ENCODE peak calls at places on chromosomes 16 and 17, in five cellular contexts. R is MM.1S; D is IMR-90; H is CD8-positive, alpha-beta memory T cell; W is SK-N-SH. K is an unnamed sample.

GRCh38 chr16:81610144-81610842 is 165.7 kb downstream of the CMIP start:
- DNase-seq in H (no peak), D (peak; percentile 84), R (no peak), W (peak; percentile 87), K (no peak)

GRCh38 chr16:71626018-71626857 is at the start of gene MARVELD3:
- DNase-seq in W (peak; percentile 69), D (no peak), R (peak; percentile 78), H (peak; percentile 12), K (peak; percentile 23)

GRCh38 chr16:89273741-89274472 is 56.4 kb downstream of the ZNF778 start:
- DNase-seq in R (no peak), D (no peak), W (no peak), H (no peak), K (no peak)

GRCh38 chr16:69150146-69150865 is 17.9 kb downstream of the UTP4 start:
- DNase-seq in W (peak; percentile 67), D (peak; percentile 81), R (peak; percentile 58), H (peak; percentile 55), K (peak; percentile 76)

GRCh38 chr17:1362964-1363363 is 37.1 kb downstream of the YWHAE start:
- DNase-seq in R (peak; percentile 33), W (no peak), H (no peak), D (no peak), K (no peak)

GRCh38 chr17:75688209-75688771 is 21.2 kb downstream of the SAP30BP start:
- DNase-seq in H (no peak), W (no peak), D (no peak), R (no peak), K (no peak)

GRCh38 chr17:43579570-43580140 is 33.5 kb upstream of the ETV4 start:
- DNase-seq in W (no peak), H (no peak), D (peak; percentile 95), R (no peak), K (no peak)

GRCh38 chr16:29315916-29316517 is 90.5 kb downstream of the NPIPB11 start:
- DNase-seq in H (no peak), R (peak; percentile 6), W (peak; percentile 71), D (no peak), K (no peak)

GRCh38 chr16:69827527-69827926 is 65.4 kb downstream of the WWP2 start:
- DNase-seq in W (peak; percentile 76), D (no peak), R (no peak), H (no peak), K (no peak)

GRCh38 chr17:16108858-16109257 is 106.5 kb downstream of the NCOR1 start:
- DNase-seq in H (no peak), D (no peak), R (no peak), W (no peak), K (no peak)

GRCh38 chr16:30185683-30186421 is 2.5 kb downstream of the CORO1A start:
- DNase-seq in W (peak; percentile 30), D (no peak), R (peak; percentile 78), H (peak; percentile 91), K (peak; percentile 91)

GRCh38 chr16:48030926-48031325 is 124.9 kb downstream of the ABCC12 start:
- DNase-seq in D (no peak), W (no peak), R (no peak), H (no peak), K (no peak)

GRCh38 chr17:34782271-34782670 is 179.0 kb downstream of the CCT6B start:
- DNase-seq in W (peak; percentile 76), H (no peak), R (no peak), D (no peak), K (no peak)

GRCh38 chr17:50480142-50480764 is 1.6 kb downstream of the RSAD1 start:
- DNase-seq in R (no peak), D (no peak), H (no peak), W (no peak), K (no peak)

GRCh38 chr17:50481648-50482047 is 3.0 kb downstream of the RSAD1 start:
- DNase-seq in H (no peak), W (no peak), D (no peak), R (no peak), K (no peak)

GRCh38 chr17:50479522-50480141 is 972 bp downstream of the RSAD1 start:
- DNase-seq in R (peak; percentile 86), D (peak; percentile 78), H (peak; percentile 53), W (peak; percentile 95), K (peak; percentile 63)

GRCh38 chr17:50482110-50482509 is 3.5 kb downstream of the RSAD1 start:
- DNase-seq in W (no peak), H (no peak), D (no peak), R (no peak), K (no peak)

DNA sequence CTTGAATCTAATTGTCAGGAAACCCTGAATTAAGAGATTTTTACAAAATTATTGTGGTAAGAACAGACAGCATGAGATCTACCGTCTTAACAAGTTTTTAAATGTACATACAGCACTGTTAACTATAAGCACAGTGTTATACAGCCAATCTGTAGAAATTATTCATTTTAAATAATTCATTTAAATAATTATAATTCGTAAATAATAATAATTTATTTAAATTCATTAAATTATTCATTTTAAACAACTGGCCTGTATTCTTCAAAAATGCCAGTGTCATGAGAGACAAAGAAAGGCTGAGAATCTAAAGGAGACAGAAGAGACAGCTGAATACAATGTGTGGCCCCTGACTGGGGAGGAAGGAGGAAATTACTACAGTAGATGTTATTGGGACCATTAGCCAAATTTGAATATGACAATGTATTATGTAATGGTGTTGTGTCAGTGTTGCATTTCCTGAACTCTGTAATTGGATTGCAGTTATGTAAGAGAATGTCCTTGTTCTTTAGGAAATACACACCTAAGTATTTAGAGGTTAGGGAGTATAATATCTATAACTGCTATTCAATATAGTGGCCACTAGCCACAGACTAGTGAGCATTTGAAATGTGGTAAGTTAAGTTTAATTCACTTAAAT is 2.3 kb downstream of the RSAD1 start:
- DNase-seq in W (no peak), H (no peak), R (no peak), D (no peak), K (no peak)
- H3K27ac ChIP-seq in W (no peak overlapping the region), H (no peak overlapping the region), R (no peak overlapping the region), D (no peak overlapping the region), K (no peak overlapping the region)

DNA sequence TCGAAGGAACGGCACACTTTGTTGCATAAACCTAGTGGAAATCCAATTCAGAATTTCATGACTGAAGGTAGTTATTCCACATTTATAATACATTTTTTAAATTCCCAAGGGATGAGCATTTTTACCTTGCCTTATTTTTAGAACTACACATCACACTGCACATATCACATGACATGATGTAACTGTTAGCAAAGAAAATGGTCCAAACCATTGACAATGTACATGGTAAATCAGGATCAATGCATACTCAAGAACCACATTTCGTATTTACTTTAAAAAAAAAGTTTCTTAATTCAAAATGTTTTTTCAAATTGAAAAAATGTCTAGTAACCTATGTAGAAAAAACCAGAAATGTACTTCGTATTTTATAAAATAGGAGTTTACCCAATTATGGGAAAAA is 2.5 kb downstream of the KANSL1 start:
- DNase-seq in D (peak; percentile 11), H (no peak), R (no peak), W (no peak), K (no peak)
- H3K4me1 ChIP-seq in D (peaks cover 6% of the 10 kb centered on the region), H (peaks cover 66% of the 10 kb centered on the region), R (peaks cover 27% of the 10 kb centered on the region), W (peaks cover 14% of the 10 kb centered on the region), K (peaks cover 80% of the 10 kb centered on the region)

DNA sequence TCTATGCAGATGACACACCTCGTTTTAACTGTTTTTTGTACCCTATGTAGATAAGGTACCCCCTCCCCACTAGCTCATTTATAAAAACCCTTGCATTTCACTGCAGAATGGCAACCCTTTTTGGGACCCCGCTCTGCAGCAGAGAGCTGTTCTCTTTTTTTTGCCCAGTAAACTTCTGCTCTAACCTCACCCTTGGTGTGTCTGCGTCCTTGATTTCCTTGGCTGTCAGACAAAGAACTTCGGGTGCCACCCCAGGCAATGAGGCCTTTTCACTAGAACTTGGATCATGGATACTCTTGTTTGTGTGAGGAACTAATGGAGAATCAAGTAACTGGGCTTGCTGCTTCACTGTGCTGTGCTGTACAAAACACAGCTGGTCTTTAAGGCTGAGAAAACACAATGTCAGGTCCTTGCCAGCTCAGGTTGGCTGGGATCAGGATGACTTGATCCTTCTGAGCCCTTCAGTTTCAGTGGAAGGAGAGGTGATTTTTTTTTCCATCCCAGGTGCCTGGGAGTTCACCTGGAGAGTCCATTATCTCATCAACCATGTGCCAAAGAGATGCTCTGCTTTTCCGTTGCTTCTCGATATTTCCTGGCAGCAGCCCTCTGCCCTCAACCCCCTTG is 133.1 kb upstream of the FAM20A start:
- DNase-seq in H (no peak), D (no peak), R (no peak), W (no peak), K (no peak)
- H3K27ac ChIP-seq in H (no peak overlapping the region), D (no peak overlapping the region), R (no peak overlapping the region), W (no peak overlapping the region), K (no peak overlapping the region)

GRCh38 chr16:66921758-66922450 is 3.2 kb upstream of the CDH16 start:
- DNase-seq in W (no peak), R (no peak), H (no peak), D (no peak), K (no peak)
- H3K4me1 ChIP-seq in W (no peaks in the 10 kb centered on the region), R (no peaks in the 10 kb centered on the region), H (no peaks in the 10 kb centered on the region), D (peaks cover 11% of the 10 kb centered on the region), K (peaks cover 15% of the 10 kb centered on the region)

DNA sequence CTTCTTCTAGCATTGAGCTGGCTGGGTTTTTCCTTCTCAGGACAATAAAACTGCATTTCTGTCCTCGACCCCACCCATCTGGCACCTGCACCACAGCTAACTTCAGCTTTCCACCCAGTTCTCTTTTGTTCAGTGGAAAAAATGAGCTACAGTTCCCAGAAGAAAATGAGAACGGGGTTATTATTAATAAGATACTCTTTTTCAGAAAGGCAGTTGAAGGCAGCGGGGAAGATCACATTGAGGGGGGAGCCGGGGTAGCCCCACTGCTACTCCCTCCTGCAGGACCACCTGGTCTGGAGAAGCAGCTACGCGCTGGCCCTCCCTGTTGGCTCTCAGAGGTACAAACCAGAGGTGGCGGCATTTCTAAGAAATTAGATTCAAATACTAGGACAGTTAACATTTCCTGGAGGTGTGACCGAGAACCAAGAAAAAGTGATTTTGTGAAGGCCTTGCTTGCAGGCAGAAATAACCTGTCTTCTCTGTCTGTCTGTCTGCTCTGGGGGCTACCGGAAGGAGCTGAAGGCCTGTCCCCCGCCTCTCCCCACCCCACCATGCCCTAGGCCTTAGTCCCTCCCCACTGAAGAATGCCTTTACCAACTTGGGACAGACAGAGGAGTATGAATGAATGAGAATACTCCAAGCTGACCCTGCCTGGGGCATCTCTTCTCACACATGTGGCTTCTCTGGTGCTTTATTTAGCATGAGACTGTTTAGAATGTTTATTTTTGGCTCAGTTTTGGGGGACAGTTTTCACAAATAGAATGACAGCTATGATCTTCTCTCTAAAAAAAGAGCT is 123.8 kb downstream of the XYLT1 start:
- DNase-seq in H (no peak), D (no peak), R (peak; percentile 79), W (no peak), K (peak; percentile 22)
- H3K27ac ChIP-seq in H (no peak overlapping the region), D (no peak overlapping the region), R (peak overlapping the region; percentile 88), W (no peak overlapping the region), K (peak overlapping the region; percentile 61)

DNA sequence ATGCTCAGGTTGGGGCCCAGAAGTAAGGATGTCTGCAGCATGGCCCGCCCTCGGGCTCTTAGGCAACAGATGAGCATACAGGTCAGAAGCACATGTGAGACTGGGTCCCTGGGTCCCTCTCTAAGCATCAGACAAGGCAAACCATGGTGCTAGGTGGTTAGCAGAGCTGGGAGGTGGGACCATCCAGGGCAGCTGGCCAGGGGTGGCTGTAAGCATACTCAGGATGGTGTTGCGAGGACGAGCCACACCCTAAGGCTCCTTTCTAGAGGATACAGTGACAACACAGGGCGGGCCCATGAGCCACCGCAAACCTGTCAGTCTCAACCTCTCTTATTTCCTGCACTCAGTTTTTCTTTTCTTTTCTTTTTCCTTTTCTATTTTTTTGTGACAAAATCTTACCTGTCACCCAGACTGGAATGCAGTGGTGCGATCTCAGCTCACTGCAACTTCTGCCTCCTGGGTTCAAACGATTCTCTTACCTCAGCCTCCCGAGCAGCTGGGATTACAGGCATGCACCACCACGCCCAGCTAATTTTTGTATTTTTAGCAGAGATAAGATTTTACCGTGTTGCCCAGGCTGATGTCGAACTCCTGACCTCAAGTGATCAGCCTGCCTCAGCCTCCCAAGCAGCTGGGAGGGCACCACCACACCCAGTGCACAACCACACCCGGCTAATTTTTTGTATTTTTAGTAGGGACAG is 3.6 kb downstream of the FA2H start:
- DNase-seq in H (no peak), R (no peak), D (no peak), W (no peak), K (no peak)
- H3K4me1 ChIP-seq in H (peaks cover 5% of the 10 kb centered on the region), R (no peaks in the 10 kb centered on the region), D (no peaks in the 10 kb centered on the region), W (peaks cover 8% of the 10 kb centered on the region), K (peaks cover 7% of the 10 kb centered on the region)